ENCODE peak calls at places on chromosomes 11 and 22, in seven cellular contexts. K is sigmoid colon; W is WTC11; V is HFF-Myc; J is stimulated activated naive B cell treated with anti-CD40 and anti-IgM and Interleukin-4, amounts not matched to agents 10 μg/mL and 1 μg/mL and 100 μg/mL, for 72 hours; E is thoracic aorta; H is fibroblast of the aortic adventitia. N is an unnamed sample.

GRCh38 chr11:69907611-69908010 is 88.4 kb upstream of the FGF3 start:
- DNase-seq in K (no peak), W (no peak), V (no peak), J (no peak), E (no peak), H (no peak), N (no peak)

GRCh38 chr11:134170909-134171281 is 52.9 kb downstream of the NCAPD3 start:
- DNase-seq in K (no peak), W (no peak), V (no peak), J (no peak), E (no peak), H (peak; percentile 9), N (no peak)

GRCh38 chr11:133082851-133083488 is 449.3 kb downstream of the OPCML start:
- DNase-seq in K (no peak), W (peak; percentile 86), V (no peak), J (peak; percentile 41), E (no peak), H (no peak), N (no peak)

GRCh38 chr11:9973921-9974320 is 310.0 kb downstream of the SWAP70 start:
- DNase-seq in K (no peak), W (no peak), V (no peak), J (no peak), E (no peak), H (no peak), N (no peak)

GRCh38 chr11:102313225-102313940 is 3.9 kb upstream of the BIRC3 start:
- DNase-seq in K (no peak), W (no peak), V (no peak), J (no peak), E (no peak), H (peak; percentile 64), N (no peak)

GRCh38 chr11:22878604-22879003 is 18.3 kb upstream of the CCDC179 start:
- DNase-seq in K (no peak), W (no peak), V (no peak), J (no peak), E (no peak), H (no peak), N (no peak)

GRCh38 chr22:19943665-19944026 is 2.0 kb upstream of the TXNRD2 start:
- DNase-seq in K (peak; percentile 61), W (no peak), V (peak; percentile 72), J (no peak), E (no peak), H (peak; percentile 43), N (no peak)

GRCh38 chr11:102666331-102666957 is 39.1 kb downstream of the MMP27 start:
- DNase-seq in K (no peak), W (no peak), V (no peak), J (peak; percentile 5), E (no peak), H (peak; percentile 67), N (no peak)

GRCh38 chr11:117998201-117998579 is 12.0 kb downstream of the IL10RA start:
- DNase-seq in K (no peak), W (no peak), V (no peak), J (no peak), E (no peak), H (no peak), N (no peak)

GRCh38 chr11:33701302-33701701 is 676 bp upstream of the C11orf91 start:
- DNase-seq in K (no peak), W (no peak), V (no peak), J (no peak), E (no peak), H (no peak), N (no peak)

GRCh38 chr22:47371263-47372090 is 609.0 kb downstream of the TBC1D22A start:
- DNase-seq in K (peak; percentile 39), W (no peak), V (no peak), J (no peak), E (no peak), H (no peak), N (no peak)

GRCh38 chr11:11640152-11640551 is 18.3 kb upstream of the GALNT18 start:
- DNase-seq in K (no peak), W (no peak), V (no peak), J (no peak), E (no peak), H (no peak), N (no peak)

GRCh38 chr22:27719535-27720227 is 81.9 kb downstream of the MN1 start:
- DNase-seq in K (no peak), W (no peak), V (peak; percentile 35), J (no peak), E (no peak), H (peak; percentile 82), N (peak; percentile 93)

GRCh38 chr11:113110046-113110445 is 148.8 kb downstream of the NCAM1 start:
- DNase-seq in K (no peak), W (no peak), V (no peak), J (no peak), E (no peak), H (no peak), N (no peak)

GRCh38 chr11:3058753-3059664 is 1.8 kb upstream of the CARS1 start:
- DNase-seq in K (no peak), W (peak; percentile 59), V (peak; percentile 63), J (no peak), E (no peak), H (peak; percentile 87), N (no peak)

GRCh38 chr11:131880279-131880678 is 509.9 kb downstream of the NTM start:
- DNase-seq in K (no peak), W (no peak), V (no peak), J (no peak), E (no peak), H (no peak), N (no peak)

GRCh38 chr22:50606561-50607365 is 6.2 kb downstream of the MAPK8IP2 start:
- DNase-seq in K (no peak), W (no peak), V (no peak), J (no peak), E (no peak), H (no peak), N (peak; percentile 42)

GRCh38 chr11:85718991-85719807 is 33.2 kb upstream of the CCDC89 start:
- DNase-seq in K (peak; percentile 66), W (peak; percentile 35), V (peak; percentile 95), J (no peak), E (no peak), H (peak; percentile 95), N (peak; percentile 46)

GRCh38 chr22:46074771-46075551 is 75.4 kb upstream of the PPARA start:
- DNase-seq in K (peak; percentile 68), W (no peak), V (no peak), J (no peak), E (no peak), H (no peak), N (peak; percentile 61)

GRCh38 chr11:117523680-117524079 is 196.0 kb downstream of the CEP164 start:
- DNase-seq in K (no peak), W (no peak), V (no peak), J (no peak), E (no peak), H (peak; percentile 20), N (no peak)

GRCh38 chr11:116865696-116866095 is 28.3 kb upstream of the APOA1 start:
- DNase-seq in K (no peak), W (no peak), V (no peak), J (no peak), E (no peak), H (peak; percentile 69), N (no peak)

GRCh38 chr22:35325209-35325608 is 25.5 kb downstream of the TOM1 start:
- DNase-seq in K (no peak), W (no peak), V (no peak), J (no peak), E (no peak), H (no peak), N (no peak)

GRCh38 chr11:69006816-69007215 is 6.2 kb downstream of the MRGPRF start:
- DNase-seq in K (no peak), W (no peak), V (no peak), J (no peak), E (no peak), H (no peak), N (peak; percentile 12)

GRCh38 chr22:43276311-43276710 is 66.9 kb downstream of the SCUBE1 start:
- DNase-seq in K (no peak), W (no peak), V (no peak), J (no peak), E (no peak), H (no peak), N (no peak)

GRCh38 chr22:32018056-32018455 is 25.0 kb upstream of the SLC5A1 start:
- DNase-seq in K (no peak), W (no peak), V (no peak), J (no peak), E (no peak), H (peak; percentile 33), N (no peak)

GRCh38 chr11:2933376-2934056 is 4.3 kb upstream of the PHLDA2 start:
- DNase-seq in K (peak; percentile 81), W (peak; percentile 14), V (no peak), J (peak; percentile 27), E (peak; percentile 65), H (peak; percentile 80), N (peak; percentile 96)

GRCh38 chr11:78078218-78079167 is 1.2 kb downstream of the NDUFC2 start:
- DNase-seq in K (no peak), W (no peak), V (no peak), J (no peak), E (no peak), H (no peak), N (no peak)

GRCh38 chr11:59551651-59552521 is 40.5 kb downstream of the OR4D9 start:
- DNase-seq in K (peak; percentile 78), W (peak; percentile 44), V (peak; percentile 75), J (no peak), E (no peak), H (peak; percentile 94), N (no peak)

GRCh38 chr11:82927264-82927880 is 25.8 kb downstream of the DDIAS start:
- DNase-seq in K (no peak), W (no peak), V (peak; percentile 48), J (no peak), E (no peak), H (peak; percentile 75), N (no peak)

GRCh38 chr11:73481626-73482025 is 105.4 kb downstream of the RELT start:
- DNase-seq in K (no peak), W (no peak), V (no peak), J (no peak), E (no peak), H (no peak), N (no peak)

GRCh38 chr11:34427171-34427805 is 11.4 kb upstream of the CAT start:
- DNase-seq in K (no peak), W (no peak), V (peak; percentile 61), J (no peak), E (no peak), H (peak; percentile 94), N (peak; percentile 61)

GRCh38 chr11:16166571-16166970 is 189.8 kb downstream of the SOX6 start:
- DNase-seq in K (no peak), W (no peak), V (no peak), J (no peak), E (no peak), H (no peak), N (no peak)

GRCh38 chr11:60084866-60085265 is 3.6 kb upstream of the MS4A2 start:
- DNase-seq in K (no peak), W (no peak), V (no peak), J (no peak), E (no peak), H (no peak), N (no peak)

N was measured in RWPE2.